ENCODE peak calls at places on chromosomes 7 and 10, in five cellular contexts. One of them, this sample, is unnamed.

GRCh38 chr7:158541330-158542010 is 46.2 kb downstream of the PTPRN2 start:
- DNase-seq in HFFc6: no peak
- DNase-seq in upper lobe of left lung: no peak
- DNase-seq in omental fat pad: no peak
- DNase-seq in chondrocyte: no peak
- DNase-seq in this sample: no peak

GRCh38 chr10:49612513-49613159 is 1.2 kb upstream of the CHAT start:
- DNase-seq in HFFc6: no peak
- DNase-seq in upper lobe of left lung: no peak
- DNase-seq in omental fat pad: no peak
- DNase-seq in chondrocyte: peak; percentile 77
- DNase-seq in this sample: no peak

GRCh38 chr7:54904130-54904529 is 114.7 kb upstream of the EGFR start:
- DNase-seq in HFFc6: peak; percentile 93
- DNase-seq in upper lobe of left lung: no peak
- DNase-seq in omental fat pad: no peak
- DNase-seq in chondrocyte: no peak
- DNase-seq in this sample: peak; percentile 97

GRCh38 chr10:132914732-132915131 is 27.6 kb downstream of the CFAP46 start:
- DNase-seq in HFFc6: no peak
- DNase-seq in upper lobe of left lung: no peak
- DNase-seq in omental fat pad: no peak
- DNase-seq in chondrocyte: peak; percentile 68
- DNase-seq in this sample: no peak

GRCh38 chr7:99489235-99489634 is 10.8 kb downstream of the ZNF394 start:
- DNase-seq in HFFc6: no peak
- DNase-seq in upper lobe of left lung: no peak
- DNase-seq in omental fat pad: no peak
- DNase-seq in chondrocyte: no peak
- DNase-seq in this sample: no peak

GRCh38 chr10:34689053-34689452 is 126.0 kb downstream of the PARD3 start:
- DNase-seq in HFFc6: no peak
- DNase-seq in upper lobe of left lung: no peak
- DNase-seq in omental fat pad: no peak
- DNase-seq in chondrocyte: no peak
- DNase-seq in this sample: no peak

GRCh38 chr10:114538544-114538906 is 119.5 kb downstream of the ABLIM1 start:
- DNase-seq in HFFc6: no peak
- DNase-seq in upper lobe of left lung: peak; percentile 39
- DNase-seq in omental fat pad: no peak
- DNase-seq in chondrocyte: no peak
- DNase-seq in this sample: no peak

GRCh38 chr10:11532329-11532728 is 79.1 kb downstream of the USP6NL start:
- DNase-seq in HFFc6: no peak
- DNase-seq in upper lobe of left lung: no peak
- DNase-seq in omental fat pad: no peak
- DNase-seq in chondrocyte: no peak
- DNase-seq in this sample: no peak

GRCh38 chr7:97094531-97094930 is 23.0 kb upstream of the SDHAF3 start:
- DNase-seq in HFFc6: no peak
- DNase-seq in upper lobe of left lung: no peak
- DNase-seq in omental fat pad: no peak
- DNase-seq in chondrocyte: no peak
- DNase-seq in this sample: no peak

GRCh38 chr10:78405231-78405630 is 371.6 kb downstream of the RPS24 start:
- DNase-seq in HFFc6: peak; percentile 19
- DNase-seq in upper lobe of left lung: peak; percentile 10
- DNase-seq in omental fat pad: no peak
- DNase-seq in chondrocyte: no peak
- DNase-seq in this sample: peak; percentile 10

GRCh38 chr10:24721254-24722106 is 2.2 kb downstream of the ARHGAP21 start:
- DNase-seq in HFFc6: no peak
- DNase-seq in upper lobe of left lung: peak; percentile 40
- DNase-seq in omental fat pad: no peak
- DNase-seq in chondrocyte: no peak
- DNase-seq in this sample: no peak

GRCh38 chr7:101717986-101718746 is 89.1 kb upstream of the MYL10 start:
- DNase-seq in HFFc6: peak; percentile 69
- DNase-seq in upper lobe of left lung: peak; percentile 47
- DNase-seq in omental fat pad: peak; percentile 27
- DNase-seq in chondrocyte: no peak
- DNase-seq in this sample: no peak

GRCh38 chr7:5282464-5283316 is at the start of gene SLC29A4:
- DNase-seq in HFFc6: no peak
- DNase-seq in upper lobe of left lung: peak; percentile 44
- DNase-seq in omental fat pad: no peak
- DNase-seq in chondrocyte: no peak
- DNase-seq in this sample: no peak

GRCh38 chr7:2558620-2559282 is at the start of gene IQCE:
- DNase-seq in HFFc6: peak; percentile 79
- DNase-seq in upper lobe of left lung: peak; percentile 95
- DNase-seq in omental fat pad: peak; percentile 68
- DNase-seq in chondrocyte: peak; percentile 97
- DNase-seq in this sample: no peak

GRCh38 chr7:135979674-135980660 is 2.8 kb upstream of the MTPN start:
- DNase-seq in HFFc6: peak; percentile 25
- DNase-seq in upper lobe of left lung: no peak
- DNase-seq in omental fat pad: no peak
- DNase-seq in chondrocyte: no peak
- DNase-seq in this sample: no peak

GRCh38 chr10:73131295-73131694 is 21.0 kb downstream of the NUDT13 start:
- DNase-seq in HFFc6: peak; percentile 20
- DNase-seq in upper lobe of left lung: no peak
- DNase-seq in omental fat pad: no peak
- DNase-seq in chondrocyte: no peak
- DNase-seq in this sample: no peak

GRCh38 chr10:20993387-20994170 is 96.5 kb upstream of the NEBL start:
- DNase-seq in HFFc6: no peak
- DNase-seq in upper lobe of left lung: no peak
- DNase-seq in omental fat pad: no peak
- DNase-seq in chondrocyte: no peak
- DNase-seq in this sample: no peak

GRCh38 chr10:73899401-73899780 is 11.5 kb upstream of the PLAU start:
- DNase-seq in HFFc6: peak; percentile 87
- DNase-seq in upper lobe of left lung: no peak
- DNase-seq in omental fat pad: no peak
- DNase-seq in chondrocyte: no peak
- DNase-seq in this sample: no peak

GRCh38 chr7:19619122-19619521 is 89.7 kb downstream of the POLR1F start:
- DNase-seq in HFFc6: no peak
- DNase-seq in upper lobe of left lung: no peak
- DNase-seq in omental fat pad: no peak
- DNase-seq in chondrocyte: no peak
- DNase-seq in this sample: no peak

GRCh38 chr7:111029574-111030357 is 61.2 kb upstream of the LRRN3 start:
- DNase-seq in HFFc6: peak; percentile 23
- DNase-seq in upper lobe of left lung: peak; percentile 32
- DNase-seq in omental fat pad: no peak
- DNase-seq in chondrocyte: no peak
- DNase-seq in this sample: no peak

GRCh38 chr7:111558948-111559347 is 3.3 kb downstream of the IMMP2L start:
- DNase-seq in HFFc6: no peak
- DNase-seq in upper lobe of left lung: no peak
- DNase-seq in omental fat pad: no peak
- DNase-seq in chondrocyte: no peak
- DNase-seq in this sample: no peak

GRCh38 chr7:37732253-37732652 is 48.7 kb downstream of the GPR141 start:
- DNase-seq in HFFc6: no peak
- DNase-seq in upper lobe of left lung: peak; percentile 49
- DNase-seq in omental fat pad: no peak
- DNase-seq in chondrocyte: no peak
- DNase-seq in this sample: no peak

DNA sequence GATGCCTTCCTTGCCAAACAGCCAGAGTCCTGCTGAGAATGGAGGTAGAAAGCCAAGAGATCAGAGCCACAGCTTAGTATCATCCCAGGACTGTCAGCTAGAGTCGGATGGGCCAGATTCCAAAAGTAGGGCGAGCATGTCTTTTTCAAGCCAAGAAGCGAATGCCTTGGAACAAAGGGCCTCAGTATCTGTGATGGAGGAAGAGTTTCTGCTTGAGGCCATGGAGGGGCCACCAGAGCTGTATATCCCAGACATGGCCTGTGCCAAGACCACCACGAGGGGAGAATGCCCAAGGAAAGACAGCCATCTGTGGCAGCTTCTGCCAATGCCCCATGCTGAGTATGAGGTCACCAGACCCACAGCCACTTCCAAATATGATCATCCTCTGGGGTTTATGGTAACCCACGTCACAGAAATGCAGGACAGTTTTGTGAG is 44.3 kb upstream of the PPP1R17 start:
- DNase-seq in HFFc6: no peak
- DNase-seq in upper lobe of left lung: no peak
- DNase-seq in omental fat pad: no peak
- DNase-seq in chondrocyte: no peak
- DNase-seq in this sample: no peak
- TF ChIP-seq CTCF in HFFc6: no peak
- TF ChIP-seq CTCF in upper lobe of left lung: no peak
- TF ChIP-seq CTCF in omental fat pad: no peak
- TF ChIP-seq CTCF in chondrocyte: no peak
- TF ChIP-seq CTCF in this sample: no peak

GRCh38 chr10:71981024-71981867 is 17.1 kb downstream of the CHST3 start:
- DNase-seq in HFFc6: no peak
- DNase-seq in upper lobe of left lung: no peak
- DNase-seq in omental fat pad: no peak
- DNase-seq in chondrocyte: no peak
- DNase-seq in this sample: no peak

GRCh38 chr10:71984126-71984797 is 20.1 kb downstream of the CHST3 start:
- DNase-seq in HFFc6: no peak
- DNase-seq in upper lobe of left lung: no peak
- DNase-seq in omental fat pad: no peak
- DNase-seq in chondrocyte: no peak
- DNase-seq in this sample: no peak

GRCh38 chr10:71981868-71982230 is 17.7 kb downstream of the CHST3 start:
- DNase-seq in HFFc6: no peak
- DNase-seq in upper lobe of left lung: no peak
- DNase-seq in omental fat pad: no peak
- DNase-seq in chondrocyte: no peak
- DNase-seq in this sample: no peak

GRCh38 chr10:71980181-71981023 is 16.2 kb downstream of the CHST3 start:
- DNase-seq in HFFc6: no peak
- DNase-seq in upper lobe of left lung: no peak
- DNase-seq in omental fat pad: no peak
- DNase-seq in chondrocyte: no peak
- DNase-seq in this sample: no peak

GRCh38 chr10:71982269-71983178 is 18.3 kb downstream of the CHST3 start:
- DNase-seq in HFFc6: no peak
- DNase-seq in upper lobe of left lung: no peak
- DNase-seq in omental fat pad: no peak
- DNase-seq in chondrocyte: no peak
- DNase-seq in this sample: no peak
- TF ChIP-seq CTCF in HFFc6: peak; percentile 46
- TF ChIP-seq CTCF in upper lobe of left lung: no peak
- TF ChIP-seq CTCF in omental fat pad: no peak
- TF ChIP-seq CTCF in chondrocyte: peak; percentile 15
- TF ChIP-seq CTCF in this sample: no peak

GRCh38 chr10:102112210-102112817 is 7.9 kb downstream of the LDB1 start:
- DNase-seq in HFFc6: no peak
- DNase-seq in upper lobe of left lung: no peak
- DNase-seq in omental fat pad: no peak
- DNase-seq in chondrocyte: no peak
- DNase-seq in this sample: no peak
- TF ChIP-seq CTCF in HFFc6: peak; percentile 36
- TF ChIP-seq CTCF in upper lobe of left lung: no peak
- TF ChIP-seq CTCF in omental fat pad: no peak
- TF ChIP-seq CTCF in chondrocyte: peak; percentile 44
- TF ChIP-seq CTCF in this sample: no peak

GRCh38 chr10:123994417-123995081 is 98.8 kb downstream of the CHST15 start:
- DNase-seq in HFFc6: peak; percentile 92
- DNase-seq in upper lobe of left lung: peak; percentile 89
- DNase-seq in omental fat pad: peak; percentile 82
- DNase-seq in chondrocyte: peak; percentile 95
- DNase-seq in this sample: peak; percentile 59

GRCh38 chr10:123996302-123996701 is 97.1 kb downstream of the CHST15 start:
- DNase-seq in HFFc6: no peak
- DNase-seq in upper lobe of left lung: no peak
- DNase-seq in omental fat pad: no peak
- DNase-seq in chondrocyte: peak; percentile 46
- DNase-seq in this sample: no peak

GRCh38 chr10:123995082-123995460 is 98.3 kb downstream of the CHST15 start:
- DNase-seq in HFFc6: no peak
- DNase-seq in upper lobe of left lung: no peak
- DNase-seq in omental fat pad: no peak
- DNase-seq in chondrocyte: peak; percentile 69
- DNase-seq in this sample: no peak

GRCh38 chr10:123997013-123997412 is 96.4 kb downstream of the CHST15 start:
- DNase-seq in HFFc6: no peak
- DNase-seq in upper lobe of left lung: no peak
- DNase-seq in omental fat pad: no peak
- DNase-seq in chondrocyte: peak; percentile 4
- DNase-seq in this sample: no peak

GRCh38 chr10:123995461-123996131 is 97.8 kb downstream of the CHST15 start:
- DNase-seq in HFFc6: peak; percentile 90
- DNase-seq in upper lobe of left lung: peak; percentile 83
- DNase-seq in omental fat pad: peak; percentile 51
- DNase-seq in chondrocyte: peak; percentile 90
- DNase-seq in this sample: peak; percentile 62
- TF ChIP-seq CTCF in HFFc6: peak; percentile 71
- TF ChIP-seq CTCF in upper lobe of left lung: no peak
- TF ChIP-seq CTCF in omental fat pad: no peak
- TF ChIP-seq CTCF in chondrocyte: peak; percentile 77
- TF ChIP-seq CTCF in this sample: peak; percentile 38

GRCh38 chr10:12550994-12551393 is 201.6 kb downstream of the CAMK1D start:
- DNase-seq in HFFc6: no peak
- DNase-seq in upper lobe of left lung: no peak
- DNase-seq in omental fat pad: no peak
- DNase-seq in chondrocyte: no peak
- DNase-seq in this sample: no peak

GRCh38 chr10:12543589-12543988 is 194.2 kb downstream of the CAMK1D start:
- DNase-seq in HFFc6: no peak
- DNase-seq in upper lobe of left lung: no peak
- DNase-seq in omental fat pad: no peak
- DNase-seq in chondrocyte: no peak
- DNase-seq in this sample: no peak

GRCh38 chr10:12547301-12547771 is 198.0 kb downstream of the CAMK1D start:
- DNase-seq in HFFc6: no peak
- DNase-seq in upper lobe of left lung: no peak
- DNase-seq in omental fat pad: no peak
- DNase-seq in chondrocyte: no peak
- DNase-seq in this sample: no peak

DNA sequence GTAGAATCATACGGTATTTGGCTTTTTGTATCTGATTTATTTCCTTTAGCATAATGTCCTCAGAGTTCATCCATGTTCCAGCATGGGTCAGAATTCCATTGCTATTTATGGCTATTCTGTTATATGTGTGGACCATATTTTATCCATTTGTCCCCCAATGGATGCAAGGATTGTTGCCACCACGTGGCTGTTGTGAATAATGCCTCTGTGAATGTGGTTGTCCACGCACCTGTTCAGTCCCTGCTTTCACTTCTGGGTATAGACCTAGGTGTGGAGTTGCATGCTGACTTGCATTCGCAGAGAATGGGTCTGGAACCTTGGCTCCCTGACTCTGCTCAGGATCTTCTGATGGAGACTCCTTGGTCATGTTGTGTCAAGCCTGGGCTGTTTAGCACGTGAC is 199.9 kb downstream of the CAMK1D start:
- DNase-seq in HFFc6: no peak
- DNase-seq in upper lobe of left lung: no peak
- DNase-seq in omental fat pad: no peak
- DNase-seq in chondrocyte: no peak
- DNase-seq in this sample: no peak
- TF ChIP-seq CTCF in HFFc6: no peak
- TF ChIP-seq CTCF in upper lobe of left lung: no peak
- TF ChIP-seq CTCF in omental fat pad: no peak
- TF ChIP-seq CTCF in chondrocyte: no peak
- TF ChIP-seq CTCF in this sample: no peak

This sample was measured in AG04449.